ENCODE peak calls at places on chromosome 14, in seven cellular contexts. Q is mesothelial cell of epicardium, P is progenitor cell of endocrine pancreas, H is fibroblast of pulmonary artery, M is nephron progenitor cell, Z is endothelial cell, I is GM12878. Y is an unnamed sample.
A peak's percentile ranks its signal among the peaks of the same experiment; 100 is the strongest.

GRCh38 chr14:95831041-95831440 is 45.6 kb upstream of the TUNAR start:
- DNase-seq in M (no peak), I (no peak), Q (no peak), P (no peak), Z (no peak), H (no peak), Y (no peak)

GRCh38 chr14:94030571-94030970 is 4.4 kb downstream of the OTUB2 start:
- DNase-seq in I (no peak), M (no peak), H (no peak), P (no peak), Q (no peak), Z (no peak), Y (no peak)

GRCh38 chr14:54374117-54374884 is 22.5 kb upstream of the CDKN3 start:
- DNase-seq in Z (no peak), H (peak; percentile 57), M (no peak), P (no peak), Q (no peak), I (no peak), Y (no peak)

GRCh38 chr14:86196476-86196875 is 666.5 kb downstream of the FLRT2 start:
- DNase-seq in H (no peak), Q (no peak), P (no peak), Z (no peak), I (no peak), M (no peak), Y (no peak)

GRCh38 chr14:78157855-78158436 is 12.2 kb upstream of the NRXN3 start:
- DNase-seq in Z (peak; percentile 78), H (peak; percentile 14), Q (peak; percentile 65), P (peak; percentile 60), M (peak; percentile 84), I (no peak), Y (no peak)

GRCh38 chr14:76950043-76951020 is 78.2 kb downstream of the IRF2BPL start:
- DNase-seq in M (no peak), P (no peak), Q (no peak), I (no peak), H (peak; percentile 57), Z (no peak), Y (no peak)

GRCh38 chr14:64218344-64219240 is 75.6 kb downstream of the ESR2 start:
- DNase-seq in P (no peak), H (peak; percentile 69), Z (no peak), I (no peak), Q (no peak), M (no peak), Y (no peak)

GRCh38 chr14:101985957-101986356 is 21.6 kb downstream of the DYNC1H1 start:
- DNase-seq in I (no peak), Q (no peak), M (no peak), H (no peak), Z (no peak), P (no peak), Y (no peak)

GRCh38 chr14:82067221-82067620 is 533.6 kb upstream of the SEL1L start:
- DNase-seq in H (no peak), M (no peak), Q (no peak), Z (no peak), I (no peak), P (no peak), Y (no peak)

GRCh38 chr14:106044949-106045596 is 518.7 kb downstream of the TMEM121 start:
- DNase-seq in M (no peak), H (no peak), I (no peak), Q (no peak), Z (no peak), P (no peak), Y (peak; percentile 45)

GRCh38 chr14:33857650-33858049 is 93.2 kb downstream of the EGLN3 start:
- DNase-seq in I (no peak), P (no peak), Q (no peak), M (no peak), H (no peak), Z (no peak), Y (no peak)

GRCh38 chr14:97432586-97432985 is 635.4 kb downstream of the VRK1 start:
- DNase-seq in P (no peak), Q (no peak), H (no peak), Z (no peak), M (no peak), I (no peak), Y (no peak)

GRCh38 chr14:103871596-103872480 is 24.5 kb upstream of the PPP1R13B start:
- DNase-seq in H (no peak), Q (no peak), Z (peak; percentile 51), P (peak; percentile 32), M (peak; percentile 66), I (peak; percentile 12), Y (peak; percentile 83)

GRCh38 chr14:103372552-103373304 is 12.5 kb upstream of the MARK3 start:
- DNase-seq in M (no peak), H (peak; percentile 87), Z (no peak), I (no peak), Q (no peak), P (no peak), Y (no peak)

GRCh38 chr14:100025111-100025510 is 40.1 kb upstream of the EVL start:
- DNase-seq in H (peak; percentile 50), P (no peak), M (no peak), Z (peak; percentile 34), I (no peak), Q (no peak), Y (no peak)

GRCh38 chr14:92472860-92473259 is 40.7 kb upstream of the RIN3 start:
- DNase-seq in P (no peak), H (no peak), I (no peak), Z (no peak), Q (no peak), M (no peak), Y (no peak)

GRCh38 chr14:68042591-68043210 is 223.1 kb downstream of the RAD51B start:
- DNase-seq in M (peak; percentile 23), I (no peak), Q (no peak), Z (no peak), P (no peak), H (no peak), Y (no peak)

GRCh38 chr14:103545219-103545914 is 16.4 kb downstream of the TRMT61A start:
- DNase-seq in I (no peak), Z (no peak), P (no peak), Q (no peak), H (no peak), M (no peak), Y (no peak)

GRCh38 chr14:75282166-75282547 is 3.5 kb downstream of the FOS start:
- DNase-seq in P (no peak), Q (no peak), M (no peak), I (no peak), Z (no peak), H (peak; percentile 80), Y (no peak)

GRCh38 chr14:67569011-67569650 is 30.9 kb downstream of the PIGH start:
- DNase-seq in Z (no peak), Q (no peak), H (no peak), P (no peak), I (no peak), M (peak; percentile 68), Y (no peak)

GRCh38 chr14:100975668-100976067 is 72.1 kb upstream of the RTL1 start:
- DNase-seq in M (no peak), I (no peak), Q (no peak), P (no peak), Z (no peak), H (no peak), Y (no peak)

GRCh38 chr14:64762044-64763034 is 58.1 kb downstream of the PLEKHG3 start:
- DNase-seq in Z (no peak), H (peak; percentile 96), M (peak; percentile 43), I (no peak), P (no peak), Q (peak; percentile 71), Y (no peak)

GRCh38 chr14:91897121-91897701 is 29.9 kb upstream of the TC2N start:
- DNase-seq in P (no peak), Q (no peak), I (no peak), H (peak; percentile 85), M (no peak), Z (no peak), Y (no peak)

GRCh38 chr14:31909977-31910376 is 167.1 kb upstream of the ARHGAP5 start:
- DNase-seq in H (no peak), I (no peak), P (no peak), M (no peak), Z (no peak), Q (no peak), Y (no peak)

GRCh38 chr14:31911160-31911559 is 165.9 kb upstream of the ARHGAP5 start:
- DNase-seq in Q (no peak), H (no peak), I (no peak), Z (no peak), M (no peak), P (no peak), Y (no peak)

DNA sequence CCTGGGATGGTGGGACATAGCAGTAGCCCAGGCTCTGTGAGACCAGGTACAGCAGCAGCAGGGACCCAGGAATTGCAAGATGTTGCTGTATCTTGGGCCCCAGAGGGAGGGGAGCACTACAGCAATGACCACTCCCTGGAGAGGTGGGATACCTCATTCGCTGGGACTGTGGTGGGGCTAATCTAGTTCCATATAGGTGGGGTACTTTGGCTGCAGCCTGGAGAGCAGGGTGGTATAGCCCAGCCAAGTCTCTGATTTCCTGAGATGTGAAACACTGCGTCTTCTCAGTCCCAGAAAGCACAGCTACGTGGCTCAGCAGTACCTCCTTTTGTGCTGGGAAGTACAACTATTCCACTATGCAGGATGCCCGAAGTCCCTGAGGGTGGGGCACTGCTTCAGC is 163.7 kb upstream of the ARHGAP5 start:
- DNase-seq in M (no peak), I (no peak), Z (no peak), Q (no peak), P (no peak), H (no peak), Y (no peak)
- TF ChIP-seq CTCF in M (no peak), I (no peak), Z (no peak), Q (no peak), P (no peak), H (no peak), Y (no peak)

DNA sequence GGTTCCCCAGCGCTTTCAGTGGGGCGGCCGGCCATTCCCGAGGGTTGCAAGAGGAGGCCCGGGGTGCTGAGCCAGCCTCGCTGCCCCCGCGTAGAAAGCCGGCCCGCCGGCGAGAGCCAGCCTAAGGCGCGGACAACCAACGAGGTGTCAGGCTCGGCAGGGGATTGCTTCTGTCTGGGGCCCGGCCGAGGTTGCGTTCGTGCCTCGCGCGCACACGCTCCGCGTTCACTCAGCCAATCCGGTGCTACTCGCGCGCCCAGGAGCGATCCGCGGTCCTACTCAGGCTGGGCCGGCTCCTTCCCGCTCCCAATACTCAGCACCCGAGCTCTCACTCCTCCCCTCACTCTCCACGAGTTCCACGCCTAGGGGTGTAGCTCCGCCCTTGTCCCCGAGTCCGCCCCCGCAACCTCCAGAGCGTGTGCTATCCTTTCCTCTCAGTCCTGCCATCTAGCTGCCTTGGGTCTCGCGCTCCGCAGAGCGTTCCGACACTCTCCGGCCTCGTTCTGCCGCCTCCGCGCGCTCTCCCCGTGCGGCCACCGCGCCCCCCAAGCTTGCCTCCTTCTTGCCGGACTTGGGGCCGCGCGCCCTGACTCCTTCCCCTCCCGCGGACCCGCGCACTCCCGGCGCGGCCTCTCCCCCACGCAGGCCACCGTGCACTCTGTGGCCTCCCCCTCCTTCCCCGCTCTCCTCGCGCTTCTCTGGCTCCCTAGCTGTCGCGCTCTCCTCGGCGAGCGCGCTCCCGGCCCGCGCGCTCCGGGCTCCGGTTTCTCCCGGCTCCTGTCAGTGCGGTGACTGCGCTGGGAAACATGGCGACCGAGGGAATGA is at the start of gene GPHN:
- DNase-seq in P (peak; percentile 85), Q (peak; percentile 80), M (peak; percentile 91), H (peak; percentile 99), I (peak; percentile 95), Z (peak; percentile 91), Y (peak; percentile 75)
- TF ChIP-seq CTCF in P (no peak), Q (no peak), M (no peak), H (peak; percentile 31), I (peak; percentile 20), Z (no peak), Y (no peak)

GRCh38 chr14:36655963-36656768 is 5.5 kb upstream of the PAX9 start:
- DNase-seq in P (peak; percentile 67), Z (peak; percentile 75), H (no peak), M (peak; percentile 84), I (no peak), Q (no peak), Y (no peak)
- TF ChIP-seq CTCF in P (peak; percentile 70), Z (peak; percentile 88), H (peak; percentile 30), M (peak; percentile 86), I (peak; percentile 25), Q (peak; percentile 85), Y (no peak)

GRCh38 chr14:71050227-71050823 is 143.1 kb downstream of the PCNX1 start:
- DNase-seq in P (no peak), M (no peak), H (peak; percentile 33), Q (no peak), Z (no peak), I (no peak), Y (no peak)
- TF ChIP-seq CTCF in P (peak; percentile 56), M (peak; percentile 35), H (peak; percentile 50), Q (peak; percentile 51), Z (peak; percentile 68), I (peak; percentile 30), Y (peak; percentile 8)